ENCODE peak calls at places on chromosomes 2 and 18, in eight cellular contexts. One of them, this sample, is unnamed.

GRCh38 chr2:113080134-113080533 is 12.4 kb downstream of the IL1F10 start:
- DNase-seq in activated CD4-positive, alpha-beta T cell treated with anti-CD3 and anti-CD28 coated beads for 48 hours: peak
- DNase-seq in SW 1271: no peak
- DNase-seq in HCT116: peak
- DNase-seq in T follicular helper cell: peak
- DNase-seq in coronary artery: no peak
- DNase-seq in T-helper 9 cell: no peak
- DNase-seq in NCI-H1436 treated with DMSO at 0.1 percent for 48 hours: no peak
- DNase-seq in this sample: peak

GRCh38 chr18:62950246-62950645 is 234.9 kb downstream of the PHLPP1 start:
- DNase-seq in T follicular helper cell: no peak
- DNase-seq in HCT116: no peak
- DNase-seq in T-helper 9 cell: no peak
- DNase-seq in activated CD4-positive, alpha-beta T cell treated with anti-CD3 and anti-CD28 coated beads for 48 hours: no peak
- DNase-seq in SW 1271: no peak
- DNase-seq in NCI-H1436 treated with DMSO at 0.1 percent for 48 hours: no peak
- DNase-seq in coronary artery: no peak
- DNase-seq in this sample: no peak

GRCh38 chr2:231966886-231967285 is 5.4 kb downstream of the DIS3L2 start:
- DNase-seq in coronary artery: no peak
- DNase-seq in HCT116: no peak
- DNase-seq in SW 1271: no peak
- DNase-seq in NCI-H1436 treated with DMSO at 0.1 percent for 48 hours: no peak
- DNase-seq in activated CD4-positive, alpha-beta T cell treated with anti-CD3 and anti-CD28 coated beads for 48 hours: no peak
- DNase-seq in T-helper 9 cell: no peak
- DNase-seq in T follicular helper cell: no peak
- DNase-seq in this sample: no peak

GRCh38 chr18:4358618-4359017 is 96.5 kb downstream of the DLGAP1 start:
- DNase-seq in coronary artery: no peak
- DNase-seq in activated CD4-positive, alpha-beta T cell treated with anti-CD3 and anti-CD28 coated beads for 48 hours: no peak
- DNase-seq in NCI-H1436 treated with DMSO at 0.1 percent for 48 hours: no peak
- DNase-seq in T follicular helper cell: no peak
- DNase-seq in SW 1271: no peak
- DNase-seq in HCT116: no peak
- DNase-seq in T-helper 9 cell: no peak
- DNase-seq in this sample: no peak

GRCh38 chr2:98514879-98515570 is 70.4 kb downstream of the INPP4A start:
- DNase-seq in T-helper 9 cell: no peak
- DNase-seq in NCI-H1436 treated with DMSO at 0.1 percent for 48 hours: no peak
- DNase-seq in HCT116: no peak
- DNase-seq in T follicular helper cell: no peak
- DNase-seq in coronary artery: no peak
- DNase-seq in activated CD4-positive, alpha-beta T cell treated with anti-CD3 and anti-CD28 coated beads for 48 hours: peak
- DNase-seq in SW 1271: no peak
- DNase-seq in this sample: peak

GRCh38 chr18:44896817-44897216 is 216.1 kb downstream of the SETBP1 start:
- DNase-seq in T follicular helper cell: no peak
- DNase-seq in T-helper 9 cell: no peak
- DNase-seq in SW 1271: no peak
- DNase-seq in activated CD4-positive, alpha-beta T cell treated with anti-CD3 and anti-CD28 coated beads for 48 hours: no peak
- DNase-seq in NCI-H1436 treated with DMSO at 0.1 percent for 48 hours: peak
- DNase-seq in coronary artery: no peak
- DNase-seq in HCT116: no peak
- DNase-seq in this sample: no peak

GRCh38 chr2:145731467-145731866 is 1211.5 kb upstream of the ZEB2 start:
- DNase-seq in T-helper 9 cell: no peak
- DNase-seq in SW 1271: no peak
- DNase-seq in HCT116: no peak
- DNase-seq in NCI-H1436 treated with DMSO at 0.1 percent for 48 hours: no peak
- DNase-seq in coronary artery: no peak
- DNase-seq in activated CD4-positive, alpha-beta T cell treated with anti-CD3 and anti-CD28 coated beads for 48 hours: no peak
- DNase-seq in T follicular helper cell: no peak
- DNase-seq in this sample: no peak

GRCh38 chr2:239264838-239265651 is 135.8 kb downstream of the HDAC4 start:
- DNase-seq in coronary artery: peak
- DNase-seq in T follicular helper cell: peak
- DNase-seq in T-helper 9 cell: peak
- DNase-seq in SW 1271: no peak
- DNase-seq in activated CD4-positive, alpha-beta T cell treated with anti-CD3 and anti-CD28 coated beads for 48 hours: peak
- DNase-seq in NCI-H1436 treated with DMSO at 0.1 percent for 48 hours: peak
- DNase-seq in HCT116: peak
- DNase-seq in this sample: peak

GRCh38 chr2:108612153-108612513 is 77.9 kb downstream of the LIMS1 start:
- DNase-seq in HCT116: no peak
- DNase-seq in coronary artery: no peak
- DNase-seq in activated CD4-positive, alpha-beta T cell treated with anti-CD3 and anti-CD28 coated beads for 48 hours: peak
- DNase-seq in T-helper 9 cell: no peak
- DNase-seq in T follicular helper cell: no peak
- DNase-seq in NCI-H1436 treated with DMSO at 0.1 percent for 48 hours: no peak
- DNase-seq in SW 1271: no peak
- DNase-seq in this sample: no peak

GRCh38 chr2:73982140-73982617 is 2.5 kb upstream of the TET3 start:
- DNase-seq in coronary artery: no peak
- DNase-seq in NCI-H1436 treated with DMSO at 0.1 percent for 48 hours: no peak
- DNase-seq in HCT116: no peak
- DNase-seq in T-helper 9 cell: no peak
- DNase-seq in SW 1271: no peak
- DNase-seq in activated CD4-positive, alpha-beta T cell treated with anti-CD3 and anti-CD28 coated beads for 48 hours: no peak
- DNase-seq in T follicular helper cell: no peak
- DNase-seq in this sample: peak

GRCh38 chr2:121561617-121562268 is 31.1 kb downstream of the RNU4ATAC start:
- DNase-seq in activated CD4-positive, alpha-beta T cell treated with anti-CD3 and anti-CD28 coated beads for 48 hours: no peak
- DNase-seq in SW 1271: no peak
- DNase-seq in HCT116: no peak
- DNase-seq in T-helper 9 cell: no peak
- DNase-seq in NCI-H1436 treated with DMSO at 0.1 percent for 48 hours: no peak
- DNase-seq in coronary artery: no peak
- DNase-seq in T follicular helper cell: no peak
- DNase-seq in this sample: peak

GRCh38 chr2:36486546-36487044 is 111.4 kb downstream of the FEZ2 start:
- DNase-seq in NCI-H1436 treated with DMSO at 0.1 percent for 48 hours: no peak
- DNase-seq in coronary artery: no peak
- DNase-seq in T-helper 9 cell: no peak
- DNase-seq in activated CD4-positive, alpha-beta T cell treated with anti-CD3 and anti-CD28 coated beads for 48 hours: no peak
- DNase-seq in T follicular helper cell: no peak
- DNase-seq in SW 1271: peak
- DNase-seq in HCT116: no peak
- DNase-seq in this sample: peak

GRCh38 chr2:97868986-97869721 is 126.6 kb downstream of the TMEM131 start:
- DNase-seq in HCT116: peak
- DNase-seq in SW 1271: peak
- DNase-seq in T-helper 9 cell: no peak
- DNase-seq in coronary artery: no peak
- DNase-seq in NCI-H1436 treated with DMSO at 0.1 percent for 48 hours: no peak
- DNase-seq in activated CD4-positive, alpha-beta T cell treated with anti-CD3 and anti-CD28 coated beads for 48 hours: no peak
- DNase-seq in T follicular helper cell: no peak
- DNase-seq in this sample: peak

GRCh38 chr18:77323640-77324370 is 74.2 kb downstream of the GALR1 start:
- DNase-seq in coronary artery: no peak
- DNase-seq in SW 1271: no peak
- DNase-seq in activated CD4-positive, alpha-beta T cell treated with anti-CD3 and anti-CD28 coated beads for 48 hours: no peak
- DNase-seq in HCT116: no peak
- DNase-seq in NCI-H1436 treated with DMSO at 0.1 percent for 48 hours: no peak
- DNase-seq in T follicular helper cell: no peak
- DNase-seq in T-helper 9 cell: no peak
- DNase-seq in this sample: no peak

GRCh38 chr2:19745318-19746136 is 156.3 kb downstream of the TTC32 start:
- DNase-seq in activated CD4-positive, alpha-beta T cell treated with anti-CD3 and anti-CD28 coated beads for 48 hours: no peak
- DNase-seq in T-helper 9 cell: no peak
- DNase-seq in HCT116: no peak
- DNase-seq in NCI-H1436 treated with DMSO at 0.1 percent for 48 hours: no peak
- DNase-seq in T follicular helper cell: no peak
- DNase-seq in coronary artery: peak
- DNase-seq in SW 1271: no peak
- DNase-seq in this sample: no peak

This sample was measured in fibroblast of the aortic adventitia.